ENCODE peak calls at places on chromosomes 11 and 22, in six cellular contexts. P is ELF-1; N is GM13977; Y is stimulated activated CD4-positive, alpha-beta T cell treated with anti-CD3 and anti-CD28 coated beads, Interleukin-15, amount 100 ng/mL, for 1 hour; C is GM18507; I is lung. H is an unnamed sample.

GRCh38 chr11:15641191-15641810 is 526.6 kb downstream of the INSC start:
- DNase-seq in P (no peak), N (no peak), Y (no peak), C (no peak), I (no peak), H (no peak)

GRCh38 chr11:83008581-83008923 is 63.1 kb downstream of the RAB30 start:
- DNase-seq in P (no peak), N (no peak), Y (no peak), C (no peak), I (no peak), H (no peak)

GRCh38 chr22:30615543-30615954 is 8.6 kb downstream of the TCN2 start:
- DNase-seq in P (no peak), N (no peak), Y (no peak), C (no peak), I (no peak), H (no peak)

GRCh38 chr11:14506532-14506931 is 6.9 kb upstream of the COPB1 start:
- DNase-seq in P (no peak), N (no peak), Y (no peak), C (no peak), I (no peak), H (no peak)

GRCh38 chr11:28257761-28258160 is 149.6 kb downstream of the METTL15 start:
- DNase-seq in P (no peak), N (no peak), Y (no peak), C (no peak), I (no peak), H (no peak)

GRCh38 chr22:50674606-50675552 is 2.3 kb downstream of the SHANK3 start:
- DNase-seq in P (peak; percentile 84), N (peak; percentile 54), Y (no peak), C (no peak), I (peak; percentile 63), H (no peak)

GRCh38 chr22:44260216-44261035 is 52.3 kb downstream of the SHISAL1 start:
- DNase-seq in P (no peak), N (no peak), Y (no peak), C (no peak), I (no peak), H (no peak)

GRCh38 chr22:39463931-39464390 is 7.1 kb downstream of the MGAT3 start:
- DNase-seq in P (no peak), N (no peak), Y (no peak), C (no peak), I (peak; percentile 79), H (no peak)

GRCh38 chr11:129331217-129331616 is 44.4 kb upstream of the BARX2 start:
- DNase-seq in P (no peak), N (no peak), Y (no peak), C (no peak), I (no peak), H (no peak)

GRCh38 chr11:55969845-55970244 is at the start of gene OR10AG1:
- DNase-seq in P (no peak), N (no peak), Y (no peak), C (no peak), I (no peak), H (no peak)

GRCh38 chr11:126637800-126638175 is 282.3 kb downstream of the ST3GAL4 start:
- DNase-seq in P (no peak), N (no peak), Y (no peak), C (no peak), I (no peak), H (no peak)

GRCh38 chr22:29767289-29768051 is at the start of gene UQCR10:
- DNase-seq in P (peak; percentile 96), N (peak; percentile 93), Y (peak; percentile 88), C (peak; percentile 86), I (peak; percentile 93), H (peak; percentile 93)

GRCh38 chr22:19061471-19062138 is 60.6 kb downstream of the DGCR2 start:
- DNase-seq in P (no peak), N (no peak), Y (no peak), C (no peak), I (no peak), H (no peak)

GRCh38 chr22:45638834-45639746 is 32.5 kb upstream of the ATXN10 start:
- DNase-seq in P (peak; percentile 55), N (no peak), Y (no peak), C (no peak), I (peak; percentile 57), H (no peak)

GRCh38 chr11:57598831-57599155 is 1.3 kb downstream of the SERPING1 start:
- DNase-seq in P (no peak), N (no peak), Y (no peak), C (no peak), I (no peak), H (no peak)

GRCh38 chr11:65410936-65411680 is 11.5 kb upstream of the NEAT1 start:
- DNase-seq in P (no peak), N (no peak), Y (no peak), C (no peak), I (no peak), H (no peak)

GRCh38 chr22:48898524-48899377 is 928.9 kb downstream of the BRD1 start:
- DNase-seq in P (no peak), N (no peak), Y (no peak), C (no peak), I (no peak), H (no peak)

GRCh38 chr11:64227405-64227956 is 1.4 kb downstream of the NUDT22 start:
- DNase-seq in P (no peak), N (no peak), Y (no peak), C (no peak), I (no peak), H (no peak)

GRCh38 chr22:49979587-49980264 is 19.2 kb downstream of the PIM3 start:
- DNase-seq in P (no peak), N (no peak), Y (no peak), C (no peak), I (no peak), H (no peak)

GRCh38 chr11:35433588-35433987 is 14.2 kb upstream of the SLC1A2 start:
- DNase-seq in P (no peak), N (no peak), Y (no peak), C (no peak), I (no peak), H (no peak)

GRCh38 chr22:27239520-27239919 is 562.0 kb downstream of the MN1 start:
- DNase-seq in P (no peak), N (no peak), Y (no peak), C (no peak), I (no peak), H (no peak)

GRCh38 chr11:73652046-73652730 is 5.8 kb downstream of the PLEKHB1 start:
- DNase-seq in P (peak; percentile 57), N (peak; percentile 14), Y (no peak), C (no peak), I (no peak), H (no peak)

H was measured in activated CD4-positive, CD25-positive, alpha-beta regulatory T cell.